ENCODE peak calls at places on chromosomes 16 and 17, in six cellular contexts. Z is naive thymus-derived CD4-positive, alpha-beta T cell; F is gastrocnemius medialis; Q is lower lobe of right lung; C is cardiac muscle cell; G is ascending aorta. N is an unnamed sample.

GRCh38 chr16:66746682-66747081 is 4.7 kb downstream of the DYNC1LI2 start:
- DNase-seq in Z (no peak), F (no peak), Q (peak; percentile 67), C (no peak), G (no peak), N (no peak)

GRCh38 chr16:626787-627457 is 3.9 kb upstream of the WFIKKN1 start:
- DNase-seq in Z (no peak), F (peak; percentile 68), Q (no peak), C (no peak), G (no peak), N (no peak)

GRCh38 chr16:52629296-52629695 is 82.4 kb upstream of the TOX3 start:
- DNase-seq in Z (no peak), F (no peak), Q (no peak), C (no peak), G (no peak), N (no peak)

GRCh38 chr16:78271981-78272380 is 172.5 kb downstream of the WWOX start:
- DNase-seq in Z (no peak), F (no peak), Q (no peak), C (no peak), G (no peak), N (no peak)

GRCh38 chr17:81651692-81652091 is 4.7 kb downstream of the PDE6G start:
- DNase-seq in Z (no peak), F (no peak), Q (no peak), C (no peak), G (no peak), N (no peak)

GRCh38 chr17:5122586-5123342 is 6.9 kb downstream of the USP6 start:
- DNase-seq in Z (no peak), F (peak; percentile 47), Q (peak; percentile 58), C (peak; percentile 34), G (peak; percentile 62), N (no peak)

GRCh38 chr17:34146440-34147043 is 108.5 kb upstream of the CCL2 start:
- DNase-seq in Z (no peak), F (no peak), Q (peak; percentile 60), C (peak; percentile 52), G (no peak), N (peak; percentile 48)

GRCh38 chr17:78873519-78874340 is 29.3 kb downstream of the CEP295NL start:
- DNase-seq in Z (no peak), F (peak; percentile 64), Q (no peak), C (no peak), G (no peak), N (peak; percentile 57)

GRCh38 chr17:35433075-35433894 is 985 bp upstream of the SLFN12 start:
- DNase-seq in Z (no peak), F (peak; percentile 59), Q (peak; percentile 73), C (peak; percentile 65), G (peak; percentile 94), N (peak; percentile 56)

GRCh38 chr17:3603870-3604259 is 5.3 kb downstream of the TRPV1 start:
- DNase-seq in Z (no peak), F (no peak), Q (no peak), C (no peak), G (no peak), N (no peak)

GRCh38 chr16:48378836-48379235 is 6.4 kb downstream of the SIAH1 start:
- DNase-seq in Z (no peak), F (no peak), Q (no peak), C (no peak), G (no peak), N (no peak)
- H3K4me3 ChIP-seq in Z (no peak overlapping the region), F (no peak overlapping the region), Q (no peak overlapping the region), C (no peak overlapping the region), G (no peak overlapping the region), N (no peak overlapping the region)

GRCh38 chr16:2968368-2968737 is 795 bp upstream of the PAQR4 start:
- DNase-seq in Z (no peak), F (no peak), Q (peak; percentile 36), C (no peak), G (no peak), N (no peak)

GRCh38 chr16:2966803-2967184 is 2.4 kb upstream of the PAQR4 start:
- DNase-seq in Z (no peak), F (no peak), Q (peak; percentile 66), C (no peak), G (no peak), N (no peak)

GRCh38 chr16:2968738-2969544 is at the start of gene PAQR4:
- DNase-seq in Z (peak; percentile 49), F (peak; percentile 81), Q (peak; percentile 92), C (peak; percentile 93), G (peak; percentile 89), N (peak; percentile 89)

GRCh38 chr16:2967211-2967631 is 1.9 kb upstream of the PAQR4 start:
- DNase-seq in Z (no peak), F (no peak), Q (no peak), C (no peak), G (no peak), N (no peak)

DNA sequence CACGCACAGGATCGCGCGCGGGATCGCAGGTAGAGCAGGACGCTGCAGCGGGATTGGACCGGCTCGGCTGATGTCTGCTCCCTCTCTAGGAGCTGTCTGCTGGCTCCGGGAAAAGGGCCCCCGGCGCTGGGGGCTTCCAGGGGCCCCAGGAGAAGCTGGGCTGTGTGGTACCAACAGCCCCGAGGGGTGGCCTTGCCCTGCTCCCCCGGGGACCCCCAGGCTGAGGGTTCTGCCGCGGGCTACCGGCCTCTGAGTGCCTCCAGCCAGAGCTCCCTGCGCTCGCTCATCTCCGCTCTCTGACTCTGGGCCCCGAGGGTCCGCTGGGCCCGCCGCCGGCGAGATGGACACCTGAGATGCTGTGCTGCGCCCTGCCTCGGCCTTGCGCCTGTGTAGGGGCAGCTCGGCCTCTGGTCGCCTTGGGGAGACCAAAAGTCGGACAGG is 1.4 kb upstream of the PAQR4 start:
- DNase-seq in Z (no peak), F (no peak), Q (no peak), C (no peak), G (no peak), N (no peak)
- H3K4me1 ChIP-seq in Z (peaks cover 19% of the 10 kb centered on the region), F (peaks cover 16% of the 10 kb centered on the region), Q (peaks cover 69% of the 10 kb centered on the region), C (peaks cover 3% of the 10 kb centered on the region), G (peaks cover 44% of the 10 kb centered on the region), N (peaks cover 86% of the 10 kb centered on the region)

GRCh38 chr17:48554412-48555090 is 9.6 kb upstream of the HOXB2 start:
- DNase-seq in Z (no peak), F (no peak), Q (no peak), C (no peak), G (no peak), N (no peak)

GRCh38 chr17:48553837-48554236 is 8.9 kb upstream of the HOXB2 start:
- DNase-seq in Z (no peak), F (no peak), Q (no peak), C (no peak), G (no peak), N (no peak)

GRCh38 chr17:48555183-48555615 is 10.3 kb upstream of the HOXB2 start:
- DNase-seq in Z (no peak), F (no peak), Q (no peak), C (peak; percentile 84), G (no peak), N (no peak)

GRCh38 chr17:48556534-48557401 is 11.9 kb upstream of the HOXB2 start:
- DNase-seq in Z (no peak), F (no peak), Q (no peak), C (no peak), G (no peak), N (no peak)

DNA sequence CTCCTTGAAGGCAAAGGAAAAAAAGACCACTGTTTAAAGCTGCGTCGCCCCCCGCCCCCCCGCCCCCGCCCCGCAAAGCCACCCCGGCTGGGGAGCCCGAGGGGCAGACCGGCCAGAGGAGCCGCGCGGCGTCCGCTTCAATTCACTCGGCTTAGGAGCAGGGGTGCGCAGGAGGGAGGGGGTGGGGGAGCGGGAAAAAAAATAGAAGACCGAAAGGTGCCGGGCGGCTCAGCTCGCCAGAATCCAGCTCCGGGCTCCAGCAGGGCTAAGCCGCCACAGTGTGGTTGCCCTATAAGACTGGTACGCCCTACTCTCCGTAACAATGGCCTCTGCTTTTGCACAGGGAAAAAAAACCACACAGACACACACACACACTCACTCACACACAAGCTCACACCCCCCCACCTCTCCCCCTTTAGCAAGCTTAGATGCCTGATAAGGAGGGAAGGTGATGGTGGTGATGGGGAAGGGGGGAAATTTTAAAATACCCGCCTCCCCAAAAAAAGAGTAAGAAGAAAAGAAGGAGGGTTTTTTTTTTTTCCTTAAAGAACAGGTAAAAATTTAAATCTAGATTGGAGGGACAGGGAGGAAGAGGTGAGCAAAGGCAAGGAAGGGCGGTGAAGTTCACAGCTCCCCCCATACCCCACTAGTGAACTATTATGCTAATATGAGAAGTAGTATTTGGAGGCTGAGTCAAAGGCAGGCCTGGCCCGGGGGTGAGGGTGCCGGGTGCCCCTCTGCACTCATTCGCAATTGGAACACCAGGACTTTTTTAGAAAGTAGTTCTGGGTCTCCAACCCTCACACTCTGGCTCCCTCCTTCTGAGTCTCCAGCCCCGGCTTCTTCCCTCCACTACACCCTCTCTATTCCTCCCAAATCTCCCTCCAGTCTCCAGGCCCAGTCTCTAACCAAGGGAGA is 11.0 kb upstream of the HOXB2 start:
- DNase-seq in Z (no peak), F (no peak), Q (no peak), C (peak; percentile 69), G (no peak), N (no peak)
- H3K4me3 ChIP-seq in Z (peak overlapping the region; percentile 41), F (peak overlapping the region; percentile 50), Q (peak overlapping the region; percentile 43), C (peak overlapping the region; percentile 51), G (peak overlapping the region; percentile 80), N (peak overlapping the region; percentile 59)

GRCh38 chr17:338442-339192 is 14.0 kb downstream of the RPH3AL start:
- DNase-seq in Z (no peak), F (no peak), Q (no peak), C (no peak), G (no peak), N (no peak)

GRCh38 chr17:340074-340473 is 12.5 kb downstream of the RPH3AL start:
- DNase-seq in Z (no peak), F (no peak), Q (no peak), C (no peak), G (peak; percentile 45), N (no peak)

GRCh38 chr17:337453-337852 is 15.2 kb downstream of the RPH3AL start:
- DNase-seq in Z (no peak), F (no peak), Q (no peak), C (no peak), G (no peak), N (no peak)

GRCh38 chr17:337866-338265 is 14.7 kb downstream of the RPH3AL start:
- DNase-seq in Z (no peak), F (no peak), Q (no peak), C (no peak), G (no peak), N (no peak)

GRCh38 chr17:339193-340061 is 13.2 kb downstream of the RPH3AL start:
- DNase-seq in Z (no peak), F (no peak), Q (no peak), C (no peak), G (no peak), N (no peak)
- H3K4me1 ChIP-seq in Z (no peaks in the 10 kb centered on the region), F (peaks cover 7% of the 10 kb centered on the region), Q (peaks cover 34% of the 10 kb centered on the region), C (peaks cover 52% of the 10 kb centered on the region), G (no peaks in the 10 kb centered on the region), N (peaks cover 32% of the 10 kb centered on the region)

DNA sequence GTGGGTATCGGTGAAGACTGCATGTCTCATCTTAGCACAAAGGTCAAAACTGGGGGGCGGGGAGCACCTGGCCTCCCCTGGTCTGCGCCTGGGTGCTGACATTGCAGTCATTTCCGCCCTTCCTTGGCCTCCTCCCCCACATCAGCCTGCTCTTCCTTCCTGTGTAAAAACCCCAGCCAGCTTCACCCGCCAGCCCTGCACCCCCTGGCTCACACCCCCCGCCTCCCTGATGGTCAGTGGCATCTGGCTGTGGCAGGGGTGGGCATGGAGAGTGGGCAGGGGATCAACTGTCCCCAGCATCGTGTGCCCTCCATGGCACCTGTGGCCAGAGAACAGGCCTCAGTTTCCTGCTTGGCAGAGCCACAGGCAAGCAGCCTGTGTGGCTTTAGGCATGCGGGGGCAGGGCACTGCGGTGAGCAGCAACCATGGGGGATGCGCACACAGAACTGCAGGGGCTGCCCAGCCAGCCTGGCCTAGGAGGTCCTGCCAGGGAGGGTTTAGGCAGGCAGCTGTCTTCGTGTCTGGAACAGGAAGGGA is 26.5 kb upstream of the LASP1NB start:
- DNase-seq in Z (peak; percentile 72), F (peak; percentile 37), Q (peak; percentile 70), C (no peak), G (no peak), N (no peak)
- H3K4me3 ChIP-seq in Z (peak overlapping the region; percentile 46), F (no peak overlapping the region), Q (peak overlapping the region; percentile 18), C (no peak overlapping the region), G (no peak overlapping the region), N (peak overlapping the region; percentile 19)

N was measured in left ventricle myocardium inferior.